ENCODE peak calls at places on chromosome 20, in six cellular contexts. P is lung, G is psoas muscle, X is cardiac muscle cell, R is heart right ventricle, Z is esophagus muscularis mucosa. Q is an unnamed sample. For H3K36me3 and H3K27me3, the result is how much of the 10 kb centered on the place peaks cover.

GRCh38 chr20:20362774-20363435 is 5.0 kb upstream of the INSM1 start:
- DNase-seq in P (no peak), G (no peak), X (peak), R (no peak), Z (no peak), Q (no peak)

GRCh38 chr20:58893355-58894151 is 41.0 kb downstream of the GNAS start:
- DNase-seq in P (no peak), G (no peak), X (no peak), R (no peak), Z (no peak), Q (no peak)

GRCh38 chr20:57217802-57218201 is 48.6 kb downstream of the BMP7 start:
- DNase-seq in P (no peak), G (peak), X (no peak), R (no peak), Z (no peak), Q (no peak)

GRCh38 chr20:62601172-62601571 is 41.1 kb upstream of the SLCO4A1 start:
- DNase-seq in P (no peak), G (no peak), X (no peak), R (no peak), Z (no peak), Q (no peak)

GRCh38 chr20:34971873-34972235 is 16.2 kb downstream of the MYH7B start:
- DNase-seq in P (no peak), G (no peak), X (no peak), R (no peak), Z (no peak), Q (no peak)

GRCh38 chr20:24891546-24892393 is 57.3 kb upstream of the CST7 start:
- DNase-seq in P (peak), G (no peak), X (no peak), R (no peak), Z (peak), Q (no peak)

GRCh38 chr20:34017610-34018009 is 23.9 kb downstream of the RALY start:
- DNase-seq in P (no peak), G (no peak), X (no peak), R (no peak), Z (no peak), Q (peak)

GRCh38 chr20:52103469-52103910 is 88.1 kb downstream of the ZFP64 start:
- DNase-seq in P (no peak), G (no peak), X (no peak), R (no peak), Z (no peak), Q (no peak)

GRCh38 chr20:41613321-41613720 is 4.9 kb downstream of the CHD6 start:
- DNase-seq in P (no peak), G (no peak), X (no peak), R (no peak), Z (no peak), Q (no peak)

GRCh38 chr20:59827138-59828056 is 106.0 kb downstream of the SYCP2 start:
- DNase-seq in P (no peak), G (no peak), X (no peak), R (no peak), Z (peak), Q (no peak)

GRCh38 chr20:59163641-59164530 is at the start of gene ZNF831:
- DNase-seq in P (no peak), G (no peak), X (no peak), R (no peak), Z (no peak), Q (no peak)

GRCh38 chr20:47660983-47661711 is 124.1 kb downstream of the SULF2 start:
- DNase-seq in P (no peak), G (no peak), X (no peak), R (no peak), Z (no peak), Q (no peak)

GRCh38 chr20:47661714-47662113 is 123.6 kb downstream of the SULF2 start:
- DNase-seq in P (no peak), G (no peak), X (no peak), R (no peak), Z (no peak), Q (no peak)

GRCh38 chr20:47659904-47660601 is 125.2 kb downstream of the SULF2 start:
- DNase-seq in P (no peak), G (no peak), X (no peak), R (no peak), Z (no peak), Q (no peak)

GRCh38 chr20:47662483-47663353 is 122.6 kb downstream of the SULF2 start:
- DNase-seq in P (no peak), G (no peak), X (no peak), R (no peak), Z (no peak), Q (peak)

DNA sequence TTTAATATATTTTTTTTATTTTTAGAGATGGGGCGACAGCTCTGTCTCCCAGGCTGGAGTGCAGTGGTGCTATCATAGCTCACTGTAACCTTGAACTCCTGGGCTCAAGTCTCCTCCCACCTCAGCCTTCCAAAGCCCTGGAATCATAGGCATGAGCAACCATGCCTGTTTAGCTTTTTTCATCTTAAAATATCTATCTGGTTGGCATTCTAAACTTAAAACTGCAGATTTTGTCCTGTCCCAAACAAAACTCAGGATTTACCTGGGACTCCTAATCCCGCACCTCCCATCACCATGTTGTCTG is 124.7 kb downstream of the SULF2 start:
- DNase-seq in P (no peak), G (no peak), X (no peak), R (no peak), Z (no peak), Q (no peak)
- H3K36me3 ChIP-seq in P (under half), G (under half), X (under half), R (under half), Z (half or more), Q (under half)

GRCh38 chr20:43909211-43909610 is 5.4 kb upstream of the TOX2 start:
- DNase-seq in P (no peak), G (no peak), X (no peak), R (no peak), Z (peak), Q (no peak)

GRCh38 chr20:43913291-43914025 is 1.2 kb upstream of the TOX2 start:
- DNase-seq in P (no peak), G (no peak), X (no peak), R (no peak), Z (no peak), Q (no peak)

GRCh38 chr20:43910564-43910963 is 4.1 kb upstream of the TOX2 start:
- DNase-seq in P (peak), G (no peak), X (no peak), R (no peak), Z (peak), Q (no peak)

GRCh38 chr20:43909720-43910119 is 4.9 kb upstream of the TOX2 start:
- DNase-seq in P (no peak), G (no peak), X (no peak), R (no peak), Z (no peak), Q (no peak)

DNA sequence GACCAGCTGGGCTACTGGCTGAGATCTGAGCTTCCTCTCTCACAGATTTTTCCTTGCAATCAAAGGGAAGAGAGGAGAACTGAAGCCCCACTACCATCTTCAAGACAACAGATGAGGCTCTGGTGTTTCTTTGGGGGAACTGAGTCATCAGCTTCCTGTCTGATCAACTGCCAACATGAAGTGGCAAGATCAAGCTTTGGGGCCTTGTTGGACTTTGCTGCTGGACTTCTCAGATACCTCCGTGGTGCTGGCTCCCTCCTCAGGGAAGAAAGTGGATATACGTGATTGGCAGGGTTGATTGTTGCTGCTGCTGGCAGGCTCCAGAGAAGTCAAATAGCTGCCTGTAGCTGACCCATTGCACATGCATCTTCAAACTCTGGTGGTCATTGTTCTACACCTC is 3.6 kb upstream of the TOX2 start:
- DNase-seq in P (peak), G (no peak), X (no peak), R (no peak), Z (peak), Q (peak)
- H3K4me3 ChIP-seq in P (no peak), G (no peak), X (no peak), R (no peak), Z (no peak), Q (no peak)

DNA sequence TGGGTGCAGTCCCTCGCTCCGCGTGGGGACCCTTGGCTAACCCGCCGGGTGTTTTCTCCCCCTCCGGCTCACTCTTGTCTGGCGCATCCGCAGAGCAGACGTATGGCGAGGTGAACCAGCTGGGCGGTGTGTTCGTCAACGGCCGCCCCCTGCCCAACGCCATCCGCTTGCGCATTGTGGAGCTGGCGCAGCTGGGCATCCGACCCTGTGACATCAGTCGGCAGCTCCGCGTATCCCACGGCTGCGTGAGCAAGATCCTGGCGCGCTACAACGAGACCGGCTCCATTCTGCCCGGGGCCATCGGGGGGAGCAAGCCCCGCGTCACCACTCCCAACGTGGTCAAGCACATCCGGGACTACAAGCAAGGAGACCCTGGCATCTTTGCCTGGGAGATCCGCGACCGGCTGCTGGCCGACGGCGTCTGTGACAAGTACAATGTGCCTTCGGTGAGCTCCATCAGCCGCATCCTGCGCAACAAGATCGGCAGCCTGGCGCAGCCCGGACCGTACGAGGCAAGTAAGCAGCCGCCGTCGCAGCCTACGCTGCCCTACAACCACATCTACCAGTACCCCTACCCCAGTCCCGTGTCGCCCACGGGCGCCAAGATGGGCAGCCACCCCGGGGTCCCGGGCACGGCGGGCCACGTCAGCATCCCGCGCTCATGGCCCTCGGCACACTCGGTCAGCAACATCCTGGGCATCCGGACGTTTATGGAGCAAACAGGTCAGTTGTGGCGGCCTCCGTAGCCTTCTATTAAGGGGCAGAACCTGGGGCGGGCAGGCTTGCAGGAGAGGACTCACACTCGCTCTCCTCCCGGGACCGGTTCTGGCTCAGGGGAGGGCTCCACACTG is 1.1 kb downstream of the PAX1 start:
- DNase-seq in P (no peak), G (no peak), X (no peak), R (no peak), Z (no peak), Q (no peak)
- H3K27me3 ChIP-seq in P (under half), G (under half), X (half or more), R (half or more), Z (under half), Q (under half)

GRCh38 chr20:50266293-50267040 is 75.8 kb downstream of the CEBPB start:
- DNase-seq in P (no peak), G (peak), X (no peak), R (no peak), Z (no peak), Q (no peak)
- H3K36me3 ChIP-seq in P (under half), G (under half), X (under half), R (under half), Z (under half), Q (under half)

GRCh38 chr20:36744764-36745191 is 1.1 kb downstream of the NDRG3 start:
- DNase-seq in P (no peak), G (peak), X (peak), R (peak), Z (no peak), Q (peak)
- H3K4me3 ChIP-seq in P (no peak), G (peak), X (peak), R (peak), Z (peak), Q (peak)

GRCh38 chr20:3781153-3781910 is at the start of gene SPEF1:
- DNase-seq in P (peak), G (peak), X (peak), R (peak), Z (peak), Q (peak)

GRCh38 chr20:3778976-3779375 is 2.3 kb downstream of the SPEF1 start:
- DNase-seq in P (no peak), G (no peak), X (no peak), R (no peak), Z (no peak), Q (no peak)

GRCh38 chr20:3777726-3778629 is 3.3 kb downstream of the SPEF1 start:
- DNase-seq in P (peak), G (peak), X (peak), R (peak), Z (peak), Q (no peak)

GRCh38 chr20:3775457-3775856 is 5.8 kb downstream of the SPEF1 start:
- DNase-seq in P (no peak), G (no peak), X (no peak), R (no peak), Z (no peak), Q (no peak)

DNA sequence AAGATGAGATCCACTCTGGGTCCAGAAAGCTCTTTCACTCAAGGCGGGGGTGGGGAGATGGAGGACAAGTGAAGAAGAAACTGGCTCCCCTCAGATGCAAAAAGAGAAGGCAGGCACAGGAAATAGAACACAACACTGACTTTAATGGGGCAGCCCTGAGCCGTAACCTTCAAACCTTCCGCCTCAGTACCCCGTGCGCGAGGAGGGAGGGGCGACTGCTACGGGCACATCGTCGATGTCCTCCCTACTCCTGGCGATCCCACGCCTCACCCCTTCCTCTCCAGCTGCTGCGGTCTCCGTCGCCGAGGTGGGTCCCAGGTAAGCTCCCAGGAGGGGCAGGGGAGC is 3.9 kb downstream of the SPEF1 start:
- DNase-seq in P (no peak), G (no peak), X (no peak), R (no peak), Z (no peak), Q (no peak)
- H3K27me3 ChIP-seq in P (under half), G (under half), X (half or more), R (under half), Z (under half), Q (under half)

GRCh38 chr20:48049631-48050030 is 264.4 kb upstream of the SULF2 start:
- DNase-seq in P (no peak), G (no peak), X (no peak), R (no peak), Z (no peak), Q (no peak)
- H3K36me3 ChIP-seq in P (under half), G (under half), X (under half), R (under half), Z (under half), Q (under half)

GRCh38 chr20:53930651-53931504 is 139.5 kb downstream of the BCAS1 start:
- DNase-seq in P (no peak), G (no peak), X (no peak), R (no peak), Z (no peak), Q (no peak)

GRCh38 chr20:53929974-53930650 is 140.3 kb downstream of the BCAS1 start:
- DNase-seq in P (no peak), G (no peak), X (no peak), R (no peak), Z (no peak), Q (no peak)

GRCh38 chr20:53933232-53933846 is 137.1 kb downstream of the BCAS1 start:
- DNase-seq in P (no peak), G (no peak), X (no peak), R (no peak), Z (no peak), Q (no peak)

GRCh38 chr20:53929399-53929798 is 141.0 kb downstream of the BCAS1 start:
- DNase-seq in P (no peak), G (no peak), X (no peak), R (no peak), Z (no peak), Q (no peak)

GRCh38 chr20:53931597-53931996 is 138.8 kb downstream of the BCAS1 start:
- DNase-seq in P (no peak), G (no peak), X (no peak), R (no peak), Z (no peak), Q (no peak)
- H3K4me3 ChIP-seq in P (no peak), G (no peak), X (no peak), R (no peak), Z (no peak), Q (no peak)

GRCh38 chr20:46306743-46307138 is 1.6 kb downstream of the CDH22 start:
- DNase-seq in P (no peak), G (no peak), X (no peak), R (no peak), Z (no peak), Q (no peak)
- H3K27me3 ChIP-seq in P (under half), G (under half), X (half or more), R (half or more), Z (under half), Q (half or more)

DNA sequence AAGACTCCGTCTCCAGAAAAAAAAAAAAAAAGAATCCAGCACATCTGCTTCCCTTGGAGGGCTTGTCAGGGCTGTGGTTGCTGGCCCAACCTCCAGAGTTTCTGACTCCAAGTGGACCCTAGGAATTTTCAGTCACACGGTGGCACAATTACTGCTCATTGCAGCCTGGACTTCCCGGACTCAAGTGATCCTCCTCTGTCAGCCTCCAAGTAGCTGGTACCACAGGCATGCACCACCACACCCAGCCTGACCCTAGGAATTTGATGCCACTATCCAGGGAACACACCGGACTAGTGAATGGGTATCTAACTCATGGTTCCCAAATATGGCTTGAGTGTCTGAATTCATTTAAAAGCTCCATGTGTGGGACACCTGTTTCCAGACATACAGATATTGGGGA is 9.8 kb upstream of the MAPRE1 start:
- DNase-seq in P (no peak), G (no peak), X (no peak), R (no peak), Z (no peak), Q (no peak)
- H3K36me3 ChIP-seq in P (under half), G (under half), X (under half), R (under half), Z (under half), Q (under half)

Q was measured in MG63.